ENCODE peak calls at places on chromosomes 13 and 19, in five cellular contexts. One of them, this sample, is unnamed.

GRCh38 chr19:2355168-2356035 is 4.7 kb upstream of the TMPRSS9 start:
- DNase-seq in NT2/D1: no peak
- DNase-seq in GM12878: no peak
- DNase-seq in HepG2: no peak
- DNase-seq in H1: no peak
- DNase-seq in this sample: no peak

GRCh38 chr19:4379383-4380253 is 20.7 kb downstream of the SH3GL1 start:
- DNase-seq in NT2/D1: no peak
- DNase-seq in GM12878: peak; percentile 69
- DNase-seq in HepG2: no peak
- DNase-seq in H1: no peak
- DNase-seq in this sample: no peak

GRCh38 chr19:44752816-44753618 is 4.5 kb downstream of the BCL3 start:
- DNase-seq in NT2/D1: peak; percentile 28
- DNase-seq in GM12878: peak; percentile 94
- DNase-seq in HepG2: peak; percentile 50
- DNase-seq in H1: no peak
- DNase-seq in this sample: peak; percentile 57

GRCh38 chr19:20923077-20923871 is at the start of gene ZNF85:
- DNase-seq in NT2/D1: peak; percentile 95
- DNase-seq in GM12878: peak; percentile 84
- DNase-seq in HepG2: peak; percentile 78
- DNase-seq in H1: peak; percentile 74
- DNase-seq in this sample: peak; percentile 22

GRCh38 chr19:13842294-13843103 is 34.4 kb upstream of the NANOS3 start:
- DNase-seq in NT2/D1: no peak
- DNase-seq in GM12878: no peak
- DNase-seq in HepG2: no peak
- DNase-seq in H1: no peak
- DNase-seq in this sample: no peak

GRCh38 chr19:14337510-14337909 is 43.7 kb upstream of the ADGRE5 start:
- DNase-seq in NT2/D1: peak; percentile 32
- DNase-seq in GM12878: no peak
- DNase-seq in HepG2: no peak
- DNase-seq in H1: no peak
- DNase-seq in this sample: peak; percentile 83

GRCh38 chr19:2527171-2527570 is 51.2 kb downstream of the GADD45B start:
- DNase-seq in NT2/D1: no peak
- DNase-seq in GM12878: no peak
- DNase-seq in HepG2: no peak
- DNase-seq in H1: no peak
- DNase-seq in this sample: no peak

GRCh38 chr19:30228726-30229523 is 143.3 kb upstream of the ZNF536 start:
- DNase-seq in NT2/D1: no peak
- DNase-seq in GM12878: no peak
- DNase-seq in HepG2: no peak
- DNase-seq in H1: no peak
- DNase-seq in this sample: no peak

GRCh38 chr13:96636310-96636709 is 358.0 kb downstream of the OXGR1 start:
- DNase-seq in NT2/D1: no peak
- DNase-seq in GM12878: no peak
- DNase-seq in HepG2: no peak
- DNase-seq in H1: no peak
- DNase-seq in this sample: no peak

GRCh38 chr13:75331792-75332349 is 150.1 kb downstream of the TBC1D4 start:
- DNase-seq in NT2/D1: no peak
- DNase-seq in GM12878: no peak
- DNase-seq in HepG2: no peak
- DNase-seq in H1: no peak
- DNase-seq in this sample: no peak

GRCh38 chr13:45781553-45782326 is 69.8 kb downstream of the SIAH3 start:
- DNase-seq in NT2/D1: no peak
- DNase-seq in GM12878: no peak
- DNase-seq in HepG2: no peak
- DNase-seq in H1: no peak
- DNase-seq in this sample: peak; percentile 35

GRCh38 chr19:48713864-48714755 is 5.4 kb downstream of the MAMSTR start:
- DNase-seq in NT2/D1: peak; percentile 93
- DNase-seq in GM12878: peak; percentile 97
- DNase-seq in HepG2: peak; percentile 99
- DNase-seq in H1: peak; percentile 98
- DNase-seq in this sample: peak; percentile 98

GRCh38 chr19:48715276-48715675 is 4.2 kb downstream of the MAMSTR start:
- DNase-seq in NT2/D1: no peak
- DNase-seq in GM12878: no peak
- DNase-seq in HepG2: no peak
- DNase-seq in H1: no peak
- DNase-seq in this sample: no peak

GRCh38 chr19:48714759-48715261 is 4.7 kb downstream of the MAMSTR start:
- DNase-seq in NT2/D1: no peak
- DNase-seq in GM12878: no peak
- DNase-seq in HepG2: no peak
- DNase-seq in H1: no peak
- DNase-seq in this sample: no peak

GRCh38 chr19:48711106-48711662 is 8.3 kb downstream of the MAMSTR start:
- DNase-seq in NT2/D1: no peak
- DNase-seq in GM12878: no peak
- DNase-seq in HepG2: no peak
- DNase-seq in H1: no peak
- DNase-seq in this sample: no peak

GRCh38 chr19:48713041-48713863 is 6.3 kb downstream of the MAMSTR start:
- DNase-seq in NT2/D1: no peak
- DNase-seq in GM12878: no peak
- DNase-seq in HepG2: no peak
- DNase-seq in H1: no peak
- DNase-seq in this sample: peak; percentile 74
- TF ChIP-seq SUZ12 in NT2/D1: no peak
- TF ChIP-seq SUZ12 in GM12878: no peak
- TF ChIP-seq SUZ12 in HepG2: no peak
- TF ChIP-seq SUZ12 in H1: no peak
- TF ChIP-seq SUZ12 in this sample: no peak

GRCh38 chr19:50660083-50660366 is 10.8 kb downstream of the C19orf81 start:
- DNase-seq in NT2/D1: no peak
- DNase-seq in GM12878: no peak
- DNase-seq in HepG2: no peak
- DNase-seq in H1: no peak
- DNase-seq in this sample: no peak

GRCh38 chr19:50659318-50660082 is 10.3 kb downstream of the C19orf81 start:
- DNase-seq in NT2/D1: no peak
- DNase-seq in GM12878: no peak
- DNase-seq in HepG2: no peak
- DNase-seq in H1: no peak
- DNase-seq in this sample: no peak

GRCh38 chr19:50657672-50658437 is 8.6 kb downstream of the C19orf81 start:
- DNase-seq in NT2/D1: peak; percentile 97
- DNase-seq in GM12878: peak; percentile 5
- DNase-seq in HepG2: peak; percentile 44
- DNase-seq in H1: peak; percentile 98
- DNase-seq in this sample: peak; percentile 97

GRCh38 chr19:50657222-50657669 is 8.0 kb downstream of the C19orf81 start:
- DNase-seq in NT2/D1: no peak
- DNase-seq in GM12878: no peak
- DNase-seq in HepG2: no peak
- DNase-seq in H1: no peak
- DNase-seq in this sample: no peak

DNA sequence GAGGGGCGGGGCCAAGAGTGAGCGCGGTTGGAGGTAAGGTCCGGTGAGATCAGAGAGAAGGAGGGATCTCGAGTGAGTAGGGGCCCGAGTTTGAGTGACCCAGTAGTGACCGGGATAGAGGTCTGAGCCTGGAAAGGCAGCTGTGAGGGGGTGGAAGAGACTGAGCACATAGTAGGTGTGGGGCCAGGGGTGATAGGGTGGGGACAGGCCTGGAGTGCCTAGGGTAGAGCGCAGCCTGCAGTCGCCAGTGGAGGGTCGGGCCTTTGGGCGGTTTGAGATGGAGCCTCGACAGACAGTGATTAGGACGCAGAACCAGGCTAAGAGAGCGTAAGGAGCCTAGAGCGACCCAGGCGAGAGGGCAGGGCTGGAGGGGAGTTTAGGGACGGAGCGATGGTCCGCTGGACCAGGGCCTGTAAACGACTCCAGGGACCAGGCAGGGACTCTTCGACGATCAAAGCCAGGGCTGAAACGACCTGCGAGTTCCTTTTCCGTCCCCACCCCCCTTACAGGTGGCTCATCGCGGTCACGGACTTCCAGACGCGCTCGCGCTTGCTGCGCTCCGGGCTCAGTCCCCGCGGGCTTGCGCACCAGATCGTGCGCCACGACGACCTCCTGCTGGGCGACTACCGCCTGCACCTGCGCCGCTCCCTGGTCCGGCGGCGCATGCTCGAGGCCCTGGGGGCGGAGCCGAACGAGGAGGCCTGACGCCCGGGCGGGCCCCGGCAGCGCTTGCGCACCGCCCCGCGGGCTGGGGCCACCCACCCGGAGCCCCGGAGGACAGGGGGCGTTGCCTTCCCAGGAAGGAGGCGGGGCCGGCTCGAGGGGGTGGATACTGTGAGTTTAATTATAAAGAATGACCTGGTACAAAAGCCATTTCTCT is 9.4 kb downstream of the C19orf81 start:
- DNase-seq in NT2/D1: peak; percentile 83
- DNase-seq in GM12878: no peak
- DNase-seq in HepG2: no peak
- DNase-seq in H1: peak; percentile 65
- DNase-seq in this sample: peak; percentile 97
- TF ChIP-seq SUZ12 in NT2/D1: no peak
- TF ChIP-seq SUZ12 in GM12878: no peak
- TF ChIP-seq SUZ12 in HepG2: no peak
- TF ChIP-seq SUZ12 in H1: no peak
- TF ChIP-seq SUZ12 in this sample: no peak

DNA sequence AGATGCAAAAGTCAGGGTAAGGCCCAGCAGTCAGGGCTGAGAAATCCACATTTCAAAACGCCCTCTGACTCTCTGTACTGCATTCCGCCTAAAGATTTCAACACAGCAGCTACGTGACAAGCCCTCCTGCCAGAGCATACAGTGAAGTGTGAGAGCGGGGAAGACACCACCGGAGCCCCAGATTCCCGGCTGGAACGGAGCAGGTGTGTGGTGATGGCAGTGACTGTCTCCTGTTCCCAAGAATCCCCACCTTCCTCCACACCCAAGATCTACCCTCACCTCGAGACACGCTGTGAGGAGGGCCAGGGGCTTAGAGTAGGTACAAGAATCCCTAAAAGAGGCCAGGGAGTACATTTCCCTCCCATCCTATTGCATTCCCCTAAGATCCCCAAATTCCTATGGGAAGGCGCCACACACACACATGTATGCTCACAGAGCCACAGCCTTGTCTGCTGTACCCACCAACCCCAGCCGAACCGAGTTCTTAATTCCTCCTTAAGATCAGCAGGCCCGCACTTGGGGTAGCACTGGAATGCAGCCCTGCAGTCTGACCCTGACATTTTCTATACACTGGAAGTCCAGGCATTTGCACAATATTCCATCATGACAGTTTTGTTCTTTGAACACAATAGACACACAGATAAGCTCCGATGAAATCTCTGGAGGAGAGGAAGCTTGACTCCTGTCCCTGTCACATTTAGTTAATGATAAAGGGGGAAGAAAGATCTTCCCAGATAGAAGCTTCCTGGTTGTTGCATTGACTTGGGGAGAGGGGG is 102.9 kb downstream of the FOXO1 start:
- DNase-seq in NT2/D1: no peak
- DNase-seq in GM12878: no peak
- DNase-seq in HepG2: peak; percentile 97
- DNase-seq in H1: no peak
- DNase-seq in this sample: no peak
- TF ChIP-seq SUZ12 in NT2/D1: no peak
- TF ChIP-seq SUZ12 in GM12878: no peak
- TF ChIP-seq SUZ12 in HepG2: no peak
- TF ChIP-seq SUZ12 in H1: no peak
- TF ChIP-seq SUZ12 in this sample: no peak

DNA sequence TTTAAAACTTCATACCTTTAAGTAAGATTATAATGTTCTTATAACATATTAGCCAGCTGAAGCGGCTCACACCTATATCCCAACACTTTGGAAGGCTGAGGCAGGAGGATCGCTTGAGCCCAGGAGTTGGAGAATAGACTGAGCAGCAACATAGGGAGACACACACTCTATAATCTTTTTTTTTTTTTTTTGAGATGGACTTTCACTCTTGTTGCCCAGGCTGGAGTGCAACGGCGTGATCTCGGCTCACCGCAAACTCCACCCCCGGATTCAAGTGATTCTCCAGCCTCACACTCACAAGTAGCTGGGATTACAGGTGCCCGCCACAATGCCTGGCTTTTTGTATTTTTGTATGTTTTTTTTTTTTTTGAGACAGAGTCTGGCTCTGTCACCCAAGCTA is 37.3 kb downstream of the SPRYD7 start:
- DNase-seq in NT2/D1: no peak
- DNase-seq in GM12878: no peak
- DNase-seq in HepG2: peak; percentile 16
- DNase-seq in H1: no peak
- DNase-seq in this sample: no peak
- TF ChIP-seq SUZ12 in NT2/D1: no peak
- TF ChIP-seq SUZ12 in GM12878: no peak
- TF ChIP-seq SUZ12 in HepG2: no peak
- TF ChIP-seq SUZ12 in H1: no peak
- TF ChIP-seq SUZ12 in this sample: no peak

DNA sequence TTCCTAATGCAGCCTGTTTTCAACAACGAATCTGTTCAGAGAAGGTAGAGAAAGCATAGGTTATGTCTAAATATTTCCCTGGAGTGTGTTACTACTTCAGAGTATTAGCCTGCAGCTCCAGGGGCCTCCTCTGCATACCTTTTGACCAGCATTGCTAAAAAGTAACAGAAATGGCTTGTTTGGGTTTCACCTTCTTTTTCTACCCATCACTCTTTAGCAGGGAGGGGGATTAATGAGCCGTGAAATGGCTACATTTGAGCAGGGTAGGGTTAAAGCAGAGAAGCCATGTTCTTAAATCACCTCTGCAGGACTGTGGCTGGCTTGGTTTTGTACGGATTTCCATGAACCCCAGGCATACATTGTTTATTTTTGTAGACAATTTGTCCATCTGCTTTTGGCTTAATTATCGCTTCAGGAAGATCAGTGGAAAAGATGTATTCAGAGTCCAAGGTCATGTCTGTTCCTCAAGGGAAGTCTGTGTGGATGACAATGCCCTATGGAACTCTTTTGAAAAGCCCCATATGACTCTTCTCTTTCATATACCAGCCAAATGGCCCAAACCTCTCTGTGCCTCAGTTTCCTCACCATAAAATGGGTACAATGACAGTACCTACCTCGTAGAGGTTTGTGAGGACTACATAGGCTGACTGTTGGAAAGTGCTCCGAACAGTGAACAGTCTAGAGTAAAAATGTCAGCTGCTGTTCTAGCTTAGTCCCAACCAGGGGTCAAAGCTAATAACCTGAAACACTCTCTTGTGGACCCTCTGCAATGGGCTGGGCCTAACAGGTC is 104.4 kb downstream of the COL4A2 start:
- DNase-seq in NT2/D1: no peak
- DNase-seq in GM12878: no peak
- DNase-seq in HepG2: no peak
- DNase-seq in H1: no peak
- DNase-seq in this sample: no peak
- TF ChIP-seq SUZ12 in NT2/D1: no peak
- TF ChIP-seq SUZ12 in GM12878: no peak
- TF ChIP-seq SUZ12 in HepG2: no peak
- TF ChIP-seq SUZ12 in H1: no peak
- TF ChIP-seq SUZ12 in this sample: no peak